ENCODE peak calls at places on chromosomes 16 and 17, in four cellular contexts. U is brain microvascular endothelial cell, X is lung, Q is uterus. P is an unnamed sample.

GRCh38 chr17:9811086-9811485 is 10.8 kb downstream of the GSG1L2 start:
- DNase-seq in X (no peak), Q (no peak), U (no peak), P (no peak)

GRCh38 chr16:81447383-81448101 is 2.9 kb downstream of the CMIP start:
- DNase-seq in X (peak), Q (no peak), U (no peak), P (no peak)

GRCh38 chr17:17783825-17784598 is 52.8 kb downstream of the SREBF1 start:
- DNase-seq in X (peak), U (no peak), Q (peak), P (no peak)

GRCh38 chr17:32445075-32445427 is 741 bp downstream of the PSMD11 start:
- DNase-seq in X (peak), U (peak), Q (no peak), P (no peak)

GRCh38 chr16:80319181-80319580 is 221.6 kb upstream of the DYNLRB2 start:
- DNase-seq in U (no peak), X (no peak), Q (no peak), P (no peak)

GRCh38 chr16:85945424-85945751 is 46.4 kb downstream of the IRF8 start:
- DNase-seq in X (no peak), Q (no peak), U (no peak), P (no peak)

GRCh38 chr17:74123866-74124265 is 79.6 kb upstream of the RPL38 start:
- DNase-seq in U (no peak), X (no peak), Q (no peak), P (no peak)

GRCh38 chr17:10549108-10549842 is at the start of gene MYH2:
- DNase-seq in X (no peak), U (no peak), Q (no peak), P (no peak)

GRCh38 chr17:47717845-47718621 is 15.0 kb upstream of the TBX21 start:
- DNase-seq in X (no peak), U (no peak), Q (no peak), P (no peak)

GRCh38 chr16:69754469-69755310 is at the start of gene NOB1:
- DNase-seq in Q (peak), U (peak), X (peak), P (peak)

GRCh38 chr16:88194397-88195020 is 188.2 kb upstream of the ZNF469 start:
- DNase-seq in X (no peak), U (no peak), Q (no peak), P (no peak)
- H3K4me3 ChIP-seq in X (no peak), U (no peak), Q (no peak), P (no peak)

GRCh38 chr16:72299684-72300243 is 127.8 kb upstream of the PMFBP1 start:
- DNase-seq in Q (no peak), X (no peak), U (no peak), P (no peak)
- H3K4me3 ChIP-seq in Q (no peak), X (no peak), U (no peak), P (no peak)

DNA sequence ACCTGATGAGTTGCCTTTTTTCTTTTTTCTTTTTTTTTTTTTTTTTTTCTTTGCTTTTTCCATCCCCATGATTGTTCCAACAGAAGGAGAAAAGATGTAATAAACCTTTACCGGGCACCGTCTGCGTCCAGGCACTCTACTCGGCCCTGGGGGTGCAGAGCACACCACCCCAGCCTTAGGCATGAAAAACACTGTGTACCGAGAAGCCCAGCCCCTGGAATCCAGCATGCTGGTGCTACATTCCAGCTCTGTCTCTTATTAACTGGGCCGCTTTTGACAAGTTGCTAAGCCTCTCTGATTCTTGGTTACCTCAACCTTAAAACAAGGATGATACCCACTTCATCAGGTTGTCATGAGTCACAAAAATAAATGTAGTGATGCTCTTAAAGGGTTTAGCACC is 64.1 kb upstream of the HSBP1 start:
- DNase-seq in U (no peak), X (no peak), Q (no peak), P (no peak)
- H3K4me3 ChIP-seq in U (no peak), X (no peak), Q (no peak), P (no peak)

GRCh38 chr16:88896238-88897065 is 30.0 kb upstream of the PABPN1L start:
- DNase-seq in Q (no peak), X (no peak), U (no peak), P (no peak)
- H3K4me3 ChIP-seq in Q (no peak), X (no peak), U (no peak), P (no peak)

GRCh38 chr16:73233423-73233762 is 185.5 kb upstream of the ZFHX3 start:
- DNase-seq in X (no peak), Q (no peak), U (no peak), P (no peak)

GRCh38 chr16:73231379-73231778 is 183.5 kb upstream of the ZFHX3 start:
- DNase-seq in X (no peak), U (no peak), Q (no peak), P (no peak)

GRCh38 chr16:73230651-73231050 is 182.7 kb upstream of the ZFHX3 start:
- DNase-seq in U (no peak), X (no peak), Q (no peak), P (no peak)

GRCh38 chr16:73231969-73232554 is 184.1 kb upstream of the ZFHX3 start:
- DNase-seq in Q (peak), U (no peak), X (no peak), P (no peak)

GRCh38 chr16:73232555-73233422 is 184.9 kb upstream of the ZFHX3 start:
- DNase-seq in U (peak), X (no peak), Q (peak), P (peak)
- H3K4me3 ChIP-seq in U (peak), X (no peak), Q (peak), P (peak)

P was measured in BJ.